ENCODE peak calls at places on chromosome 4, in seven cellular contexts. Z is aorta, P is PC-3, D is lung, R is tibial artery, L is psoas muscle, U is HepG2. Q is an unnamed sample.

GRCh38 chr4:152478456-152479237 is 57.2 kb downstream of the FBXW7 start:
- DNase-seq in Z (no peak), P (no peak), D (no peak), R (no peak), L (no peak), U (no peak), Q (no peak)

GRCh38 chr4:150001815-150002214 is 76.4 kb upstream of the DCLK2 start:
- DNase-seq in Z (no peak), P (peak; percentile 24), D (no peak), R (no peak), L (no peak), U (no peak), Q (no peak)

GRCh38 chr4:48133668-48134444 is at the start of gene TXK:
- DNase-seq in Z (no peak), P (no peak), D (no peak), R (no peak), L (no peak), U (no peak), Q (no peak)

GRCh38 chr4:183621875-183622274 is 37.1 kb downstream of the RWDD4 start:
- DNase-seq in Z (no peak), P (no peak), D (no peak), R (no peak), L (no peak), U (no peak), Q (no peak)

GRCh38 chr4:165754664-165755063 is 118.4 kb upstream of the TLL1 start:
- DNase-seq in Z (no peak), P (no peak), D (no peak), R (no peak), L (no peak), U (no peak), Q (no peak)

GRCh38 chr4:98528882-98529281 is 129.5 kb downstream of the TSPAN5 start:
- DNase-seq in Z (no peak), P (no peak), D (no peak), R (no peak), L (no peak), U (no peak), Q (no peak)

GRCh38 chr4:15955670-15956069 is 7.3 kb downstream of the FGFBP2 start:
- DNase-seq in Z (no peak), P (peak; percentile 49), D (no peak), R (no peak), L (no peak), U (no peak), Q (no peak)

GRCh38 chr4:184884863-184885262 is 59.1 kb upstream of the ACSL1 start:
- DNase-seq in Z (no peak), P (no peak), D (no peak), R (no peak), L (no peak), U (peak; percentile 82), Q (no peak)

GRCh38 chr4:175891863-175892262 is 79.8 kb upstream of the GPM6A start:
- DNase-seq in Z (no peak), P (peak; percentile 67), D (no peak), R (no peak), L (no peak), U (peak; percentile 3), Q (no peak)

GRCh38 chr4:115215935-115216334 is 102.5 kb upstream of the NDST4 start:
- DNase-seq in Z (no peak), P (no peak), D (no peak), R (no peak), L (no peak), U (no peak), Q (no peak)

GRCh38 chr4:115219315-115219840 is 106.0 kb upstream of the NDST4 start:
- DNase-seq in Z (no peak), P (no peak), D (no peak), R (no peak), L (no peak), U (no peak), Q (no peak)

GRCh38 chr4:115222061-115222460 is 108.6 kb upstream of the NDST4 start:
- DNase-seq in Z (no peak), P (no peak), D (no peak), R (no peak), L (no peak), U (no peak), Q (no peak)

GRCh38 chr4:115219862-115220261 is 106.4 kb upstream of the NDST4 start:
- DNase-seq in Z (no peak), P (no peak), D (no peak), R (no peak), L (no peak), U (no peak), Q (no peak)
- H3K27ac ChIP-seq in Z (no peak overlapping the region), P (no peak overlapping the region), D (no peak overlapping the region), R (no peak overlapping the region), L (no peak overlapping the region), U (no peak overlapping the region), Q (no peak overlapping the region)

GRCh38 chr4:95548738-95549245 is at the start of gene UNC5C:
- DNase-seq in Z (peak; percentile 85), P (no peak), D (peak; percentile 46), R (peak; percentile 84), L (peak; percentile 60), U (no peak), Q (peak; percentile 80)

GRCh38 chr4:95551653-95552052 is 2.9 kb upstream of the UNC5C start:
- DNase-seq in Z (no peak), P (no peak), D (no peak), R (no peak), L (no peak), U (no peak), Q (no peak)

GRCh38 chr4:95547708-95548471 is 883 bp downstream of the UNC5C start:
- DNase-seq in Z (peak; percentile 63), P (peak; percentile 18), D (no peak), R (peak; percentile 57), L (peak; percentile 35), U (no peak), Q (peak; percentile 25)

GRCh38 chr4:95550566-95550965 is 1.8 kb upstream of the UNC5C start:
- DNase-seq in Z (no peak), P (no peak), D (no peak), R (no peak), L (no peak), U (no peak), Q (no peak)

DNA sequence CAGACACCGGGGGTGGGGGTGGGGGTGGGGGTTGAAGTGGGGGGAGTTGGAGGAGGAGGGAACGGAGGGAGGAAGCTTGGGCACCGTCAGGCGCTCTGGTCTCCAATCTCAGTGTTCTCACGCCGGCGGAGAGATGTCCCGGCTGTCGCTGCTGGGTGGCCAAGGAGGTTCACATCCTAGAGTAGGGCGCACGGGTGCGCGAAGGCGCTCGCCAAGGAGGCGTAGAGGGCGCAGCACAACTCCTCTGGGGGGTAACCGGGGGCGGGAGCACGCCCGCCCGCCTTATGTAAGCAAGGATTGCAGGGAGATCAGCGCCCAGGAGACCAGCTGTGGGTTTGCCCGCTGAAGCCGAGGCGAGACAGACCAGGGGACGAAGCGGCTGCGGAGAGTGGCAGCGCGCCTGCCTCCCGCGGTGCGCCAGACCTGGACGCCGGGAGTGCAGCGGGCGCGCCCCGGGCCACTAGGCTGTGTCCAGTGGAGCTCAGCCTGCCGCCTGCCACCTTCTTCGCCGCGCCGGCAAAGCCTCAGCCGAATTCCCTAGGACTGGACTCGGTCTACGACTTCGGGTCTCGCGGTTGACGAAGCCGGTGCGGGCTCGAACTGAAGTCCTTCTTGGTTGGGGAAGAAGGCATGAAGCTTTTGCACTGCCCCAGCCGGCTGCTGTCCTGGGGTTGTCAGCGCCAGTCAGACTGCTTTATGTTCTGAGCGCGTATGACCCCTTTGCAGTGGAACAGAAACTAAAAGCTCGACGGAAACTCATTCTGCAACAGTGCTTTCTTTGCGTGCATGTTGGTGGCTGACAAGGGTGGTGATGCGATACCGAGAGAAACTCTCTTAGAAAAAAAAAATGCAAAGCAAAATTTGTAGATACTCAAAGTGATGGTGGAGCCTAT is 719 bp upstream of the UNC5C start:
- DNase-seq in Z (peak; percentile 70), P (no peak), D (no peak), R (peak; percentile 69), L (peak; percentile 45), U (no peak), Q (peak; percentile 77)
- H3K27ac ChIP-seq in Z (peak overlapping the region; percentile 72), P (no peak overlapping the region), D (peak overlapping the region; percentile 87), R (peak overlapping the region; percentile 98), L (peak overlapping the region; percentile 50), U (no peak overlapping the region), Q (peak overlapping the region; percentile 92)

GRCh38 chr4:113645771-113646455 is 115.6 kb downstream of the CAMK2D start:
- DNase-seq in Z (no peak), P (peak; percentile 89), D (peak; percentile 46), R (no peak), L (no peak), U (peak; percentile 81), Q (no peak)
- H3K27ac ChIP-seq in Z (no peak overlapping the region), P (peak overlapping the region; percentile 72), D (peak overlapping the region; percentile 63), R (no peak overlapping the region), L (no peak overlapping the region), U (peak overlapping the region; percentile 69), Q (peak overlapping the region; percentile 88)

DNA sequence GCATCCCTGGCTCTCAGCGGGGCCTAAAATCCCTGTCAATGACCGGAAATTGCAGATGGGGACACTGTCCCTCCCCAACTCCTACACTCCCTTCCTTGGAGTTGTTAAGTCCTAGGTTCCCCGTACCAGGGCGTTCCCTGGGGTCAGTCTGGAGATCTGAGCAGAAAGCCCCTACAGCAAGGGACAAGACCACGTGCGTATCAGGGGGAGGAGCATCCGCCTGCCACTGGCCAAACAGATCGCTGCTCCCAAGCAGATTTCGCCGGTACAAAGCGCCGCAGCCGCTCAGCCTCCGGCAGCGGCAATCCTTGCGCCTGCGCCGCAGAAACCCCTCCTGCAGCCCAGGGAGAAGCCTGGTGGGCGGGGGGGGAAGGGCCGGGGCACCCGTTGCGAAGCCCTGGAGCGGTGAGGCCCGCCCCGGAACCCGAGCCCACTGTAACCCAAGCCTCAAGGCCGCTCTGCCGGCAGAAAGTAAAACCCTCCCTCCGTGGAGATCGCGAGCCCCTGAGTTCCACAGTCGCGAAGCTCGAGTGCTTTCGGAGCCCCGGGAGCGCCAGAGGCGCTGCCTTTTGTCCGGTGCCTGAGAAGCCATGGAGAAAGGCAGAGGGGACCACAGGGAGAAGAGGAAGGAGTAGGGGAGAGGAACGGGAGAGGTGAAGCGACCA is 2.7 kb downstream of the CRMP1 start:
- DNase-seq in Z (no peak), P (no peak), D (no peak), R (no peak), L (no peak), U (no peak), Q (no peak)
- H3K27ac ChIP-seq in Z (no peak overlapping the region), P (no peak overlapping the region), D (no peak overlapping the region), R (no peak overlapping the region), L (no peak overlapping the region), U (no peak overlapping the region), Q (no peak overlapping the region)

DNA sequence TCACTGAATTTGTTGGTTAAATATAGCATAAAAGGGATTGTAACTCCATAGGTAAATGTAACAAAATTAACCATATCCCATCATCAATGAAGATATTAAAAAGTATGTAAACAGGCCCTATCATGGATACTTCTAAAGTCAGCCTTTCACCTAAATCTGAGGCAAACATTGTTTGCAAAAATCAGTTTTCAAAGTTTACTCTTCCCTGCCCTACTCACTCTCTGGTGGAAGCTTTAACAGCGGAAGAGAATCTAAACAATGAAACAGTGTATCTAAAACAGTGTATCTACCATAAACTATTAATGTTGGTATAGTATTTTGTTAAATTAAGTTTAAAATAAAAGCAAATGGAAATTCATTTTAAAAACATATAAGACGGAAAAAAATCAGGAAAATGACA is 21.1 kb downstream of the SMIM14 start:
- DNase-seq in Z (no peak), P (no peak), D (no peak), R (no peak), L (no peak), U (no peak), Q (no peak)
- H3K27ac ChIP-seq in Z (no peak overlapping the region), P (no peak overlapping the region), D (no peak overlapping the region), R (peak overlapping the region; percentile 71), L (no peak overlapping the region), U (peak overlapping the region; percentile 28), Q (no peak overlapping the region)

Q was measured in left ventricle myocardium inferior.